ENCODE peak calls at places on chromosomes 13 and 19, in seven cellular contexts. M, F, I, W, V, Q and U are unnamed samples.

GRCh38 chr13:96822900-96823299 is 171.4 kb downstream of the OXGR1 start:
- DNase-seq in W (no peak), Q (no peak), I (peak), M (no peak), F (peak), V (no peak), U (no peak)

GRCh38 chr19:11204943-11205349 is 7.6 kb upstream of the KANK2 start:
- DNase-seq in Q (no peak), V (no peak), F (no peak), I (no peak), W (no peak), M (no peak), U (peak)

GRCh38 chr19:49744946-49745381 is 18.1 kb downstream of the TSKS start:
- DNase-seq in V (no peak), I (no peak), F (no peak), Q (no peak), W (no peak), M (no peak), U (no peak)

GRCh38 chr13:80334582-80335260 is 6.2 kb downstream of the SPRY2 start:
- DNase-seq in I (no peak), F (peak), M (no peak), W (no peak), Q (no peak), V (no peak), U (no peak)

GRCh38 chr19:48111280-48111679 is 663 bp upstream of the PLA2G4C start:
- DNase-seq in F (no peak), W (no peak), V (no peak), I (no peak), M (no peak), Q (no peak), U (no peak)

GRCh38 chr13:74134777-74135305 is 637 bp upstream of the KLF12 start:
- DNase-seq in M (peak), F (peak), V (no peak), I (peak), W (peak), Q (peak), U (no peak)

GRCh38 chr13:111893071-111893606 is 173.8 kb upstream of the SOX1 start:
- DNase-seq in F (peak), M (no peak), Q (no peak), W (no peak), V (no peak), I (peak), U (no peak)

GRCh38 chr13:97317933-97318332 is 95.8 kb downstream of the MBNL2 start:
- DNase-seq in W (no peak), F (no peak), I (no peak), M (no peak), Q (no peak), V (no peak), U (no peak)

GRCh38 chr19:10952809-10953208 is 8.0 kb upstream of the SMARCA4 start:
- DNase-seq in M (no peak), F (no peak), V (peak), Q (no peak), W (no peak), I (peak), U (no peak)